ENCODE peak calls at places on chromosomes 5 and 9, in six cellular contexts. D, Y, F, W, O and T are unnamed samples.
A peak's percentile ranks its signal among the peaks of the same experiment; 100 is the strongest.

GRCh38 chr5:32687167-32687831 is 23.8 kb upstream of the NPR3 start:
- DNase-seq in F (no peak), Y (no peak), D (no peak), W (no peak), O (no peak), T (no peak)

GRCh38 chr5:177491429-177491945 is 5.9 kb downstream of the PDLIM7 start:
- DNase-seq in O (peak; percentile 52), W (no peak), D (peak; percentile 81), F (no peak), Y (peak; percentile 79), T (no peak)

GRCh38 chr5:170070556-170071412 is 34.9 kb upstream of the FOXI1 start:
- DNase-seq in D (no peak), O (no peak), F (no peak), W (no peak), Y (peak; percentile 45), T (no peak)

GRCh38 chr5:39811381-39811780 is 386.6 kb upstream of the DAB2 start:
- DNase-seq in O (no peak), F (no peak), Y (no peak), D (no peak), W (no peak), T (no peak)

GRCh38 chr5:131682175-131682574 is 47.1 kb upstream of the RAPGEF6 start:
- DNase-seq in O (no peak), Y (no peak), W (no peak), D (no peak), F (no peak), T (no peak)

GRCh38 chr9:101566904-101567724 is 27.7 kb downstream of the PPP3R2 start:
- DNase-seq in D (no peak), O (no peak), W (no peak), F (no peak), Y (peak; percentile 57), T (no peak)

GRCh38 chr5:141680751-141681201 is 1.3 kb downstream of the ARAP3 start:
- DNase-seq in O (peak; percentile 51), W (no peak), D (no peak), F (no peak), Y (no peak), T (no peak)

GRCh38 chr5:55037046-55037771 is 13.2 kb downstream of the GZMK start:
- DNase-seq in O (no peak), W (no peak), F (no peak), Y (peak; percentile 2), D (no peak), T (no peak)

GRCh38 chr5:176373100-176373818 is 8.0 kb downstream of the ARL10 start:
- DNase-seq in O (no peak), Y (no peak), F (no peak), D (no peak), W (no peak), T (peak; percentile 68)

GRCh38 chr9:122718038-122718437 is 5.8 kb upstream of the OR1L4 start:
- DNase-seq in W (no peak), D (no peak), Y (no peak), F (no peak), O (no peak), T (no peak)

GRCh38 chr5:168415971-168416370 is 70.3 kb upstream of the RARS1 start:
- DNase-seq in D (peak; percentile 36), F (no peak), O (no peak), Y (no peak), W (no peak), T (no peak)

GRCh38 chr9:4739587-4740372 is 1.2 kb downstream of the AK3 start:
- DNase-seq in Y (no peak), D (no peak), O (no peak), F (no peak), W (peak; percentile 57), T (no peak)

GRCh38 chr5:55564716-55565115 is 30.0 kb upstream of the PLPP1 start:
- DNase-seq in F (no peak), W (no peak), D (no peak), O (no peak), Y (peak; percentile 17), T (no peak)

GRCh38 chr9:129558551-129559505 is 62.1 kb downstream of the C9orf50 start:
- DNase-seq in W (no peak), D (no peak), F (no peak), O (no peak), Y (peak; percentile 79), T (peak; percentile 48)

GRCh38 chr9:37148181-37148580 is 27.8 kb downstream of the ZCCHC7 start:
- DNase-seq in O (no peak), W (no peak), F (no peak), D (no peak), Y (no peak), T (no peak)

GRCh38 chr9:87662808-87663528 is 63.0 kb upstream of the CTSL start:
- DNase-seq in D (no peak), F (no peak), Y (peak; percentile 83), O (peak; percentile 71), W (peak; percentile 87), T (peak; percentile 81)

GRCh38 chr5:60703944-60704343 is 4.0 kb upstream of the DEPDC1B start:
- DNase-seq in Y (peak; percentile 42), O (no peak), W (no peak), D (no peak), F (no peak), T (no peak)

GRCh38 chr5:103674321-103674720 is 111.7 kb upstream of the NUDT12 start:
- DNase-seq in F (no peak), D (no peak), W (no peak), Y (no peak), O (no peak), T (no peak)

GRCh38 chr9:36135791-36136276 is 699 bp upstream of the GLIPR2 start:
- DNase-seq in O (peak; percentile 61), Y (no peak), D (no peak), F (no peak), W (peak; percentile 48), T (no peak)

GRCh38 chr5:173622639-173623038 is 6.2 kb upstream of the BOD1 start:
- DNase-seq in O (no peak), W (no peak), Y (no peak), D (no peak), F (no peak), T (no peak)

DNA sequence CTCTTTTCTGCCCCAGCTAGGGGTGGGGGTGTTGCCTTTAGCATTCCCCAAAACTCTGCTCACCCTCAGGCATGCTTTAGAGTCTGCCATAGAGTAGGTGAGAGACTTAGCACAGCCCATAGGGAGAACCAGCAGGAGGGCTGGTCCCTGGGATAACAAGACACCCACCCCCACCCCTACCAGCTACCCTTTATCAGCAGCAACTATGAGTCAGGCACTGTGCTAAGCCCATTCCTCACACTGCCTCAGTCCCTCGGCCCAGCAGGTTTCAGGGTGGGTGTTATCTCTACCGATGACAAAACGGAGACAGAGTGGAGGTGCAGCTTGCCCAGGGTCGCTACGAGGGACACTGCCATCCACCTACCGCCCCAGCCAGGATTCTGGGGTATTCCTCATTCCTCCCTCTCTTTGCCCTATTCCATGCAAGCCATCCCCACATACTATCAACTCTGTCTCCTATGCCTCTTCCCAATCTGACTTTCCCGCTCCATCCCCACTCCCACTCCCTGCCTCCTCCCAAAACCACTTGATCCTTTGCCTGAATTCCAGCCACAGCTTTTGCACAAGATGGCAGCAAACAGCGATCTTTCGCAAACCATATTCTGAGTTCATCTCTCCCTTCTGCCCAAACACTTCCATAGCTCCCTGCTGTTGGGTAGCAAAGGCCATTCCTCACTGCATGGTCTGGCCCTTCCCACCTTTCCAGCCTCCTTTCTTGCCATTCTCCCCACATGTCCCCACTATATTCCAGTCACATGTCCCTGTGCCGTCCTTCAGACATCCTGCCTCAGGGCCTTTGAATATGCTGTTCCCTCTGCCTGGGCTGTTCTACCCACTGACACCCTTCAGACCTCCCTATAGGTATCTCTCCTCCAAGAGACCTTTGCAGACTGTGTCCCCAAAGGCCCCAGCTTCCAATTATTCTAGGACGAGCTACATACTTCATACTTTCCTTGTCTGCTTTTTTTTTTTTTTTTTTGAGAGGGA is 5.1 kb downstream of the CIZ1 start:
- DNase-seq in Y (no peak), F (no peak), O (no peak), D (no peak), W (no peak), T (no peak)
- TF ChIP-seq POLR2A in Y (no peak), F (no peak), O (no peak), D (no peak), W (no peak), T (no peak)

DNA sequence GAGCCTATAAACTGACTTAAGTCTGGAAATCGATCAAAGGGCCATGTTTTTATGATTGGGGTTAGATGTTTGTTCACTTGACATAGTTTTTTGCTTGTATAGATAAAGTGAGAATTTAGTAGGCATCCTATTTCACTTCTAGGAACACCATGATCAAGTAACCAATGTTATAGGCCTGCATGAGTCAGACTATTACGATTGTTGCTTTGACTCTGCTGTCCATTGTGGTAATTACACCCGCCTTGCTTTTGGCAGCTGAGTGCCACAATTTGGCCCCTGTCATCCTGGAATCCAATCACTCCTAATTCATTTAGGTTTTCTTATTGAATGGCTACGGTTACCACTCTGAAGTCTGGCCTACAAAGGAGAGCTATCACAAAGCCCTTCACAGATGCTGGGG is 67.8 kb upstream of the IL33 start:
- DNase-seq in D (no peak), O (no peak), Y (no peak), W (no peak), F (no peak), T (no peak)
- H3K4me1 ChIP-seq in D (no peaks in the 10 kb centered on the region), O (no peaks in the 10 kb centered on the region), Y (peaks cover 5% of the 10 kb centered on the region), W (no peaks in the 10 kb centered on the region), F (no peaks in the 10 kb centered on the region), T (no peaks in the 10 kb centered on the region)

GRCh38 chr5:95641803-95642220 is 4.8 kb upstream of the RFESD start:
- DNase-seq in D (no peak), W (no peak), F (no peak), Y (no peak), O (peak; percentile 64), T (no peak)

GRCh38 chr5:95643152-95643551 is 3.4 kb upstream of the RFESD start:
- DNase-seq in O (no peak), F (no peak), D (no peak), W (no peak), Y (no peak), T (no peak)

GRCh38 chr5:95647331-95647659 is 718 bp downstream of the RFESD start:
- DNase-seq in Y (no peak), D (no peak), O (no peak), F (no peak), W (no peak), T (no peak)

GRCh38 chr5:95646569-95647330 is at the start of gene RFESD:
- DNase-seq in W (peak; percentile 100), D (peak; percentile 100), F (peak; percentile 97), Y (peak; percentile 99), O (peak; percentile 98), T (peak; percentile 98)

GRCh38 chr5:95644351-95645042 is 2.1 kb upstream of the RFESD start:
- DNase-seq in W (no peak), Y (peak; percentile 68), O (peak; percentile 55), D (no peak), F (no peak), T (no peak)
- H3K27ac ChIP-seq in W (peak overlapping the region; percentile 38), Y (peak overlapping the region; percentile 85), O (peak overlapping the region; percentile 86), D (no peak overlapping the region), F (peak overlapping the region; percentile 62), T (peak overlapping the region; percentile 45)

GRCh38 chr9:114384836-114385411 is 2.9 kb downstream of the AKNA start:
- DNase-seq in D (peak; percentile 62), Y (no peak), F (no peak), W (no peak), O (no peak), T (no peak)

GRCh38 chr9:114386361-114386885 is 1.4 kb downstream of the AKNA start:
- DNase-seq in O (no peak), F (no peak), Y (no peak), D (peak; percentile 86), W (peak; percentile 56), T (peak; percentile 36)

GRCh38 chr9:114383866-114384231 is 3.9 kb downstream of the AKNA start:
- DNase-seq in O (no peak), Y (no peak), W (no peak), F (no peak), D (peak; percentile 73), T (no peak)

GRCh38 chr9:114386886-114387677 is 700 bp downstream of the AKNA start:
- DNase-seq in D (peak; percentile 89), F (no peak), W (peak; percentile 82), Y (no peak), O (peak; percentile 58), T (peak; percentile 71)

GRCh38 chr9:114385412-114386181 is 2.2 kb downstream of the AKNA start:
- DNase-seq in Y (peak; percentile 24), O (peak; percentile 83), F (peak; percentile 56), D (peak; percentile 96), W (peak; percentile 66), T (peak; percentile 65)
- TF ChIP-seq POLR2A in Y (no peak), O (peak; percentile 56), F (peak; percentile 67), D (peak; percentile 89), W (peak; percentile 82), T (peak; percentile 31)